ENCODE peak calls at places on chromosomes 1 and 21, in six cellular contexts. G is A549, K is HepG2, S is SK-N-SH, R is GM12878, Z is H1. F is an unnamed sample.

GRCh38 chr1:209095627-209096595 is 487.6 kb upstream of the CAMK1G start:
- DNase-seq in Z (no peak), G (peak; percentile 64), S (no peak), K (no peak), R (no peak), F (no peak)

GRCh38 chr1:7388488-7389185 is 382.5 kb upstream of the VAMP3 start:
- DNase-seq in Z (no peak), G (no peak), K (no peak), S (peak; percentile 66), R (no peak), F (no peak)

GRCh38 chr1:15100369-15101111 is 53.0 kb upstream of the TMEM51 start:
- DNase-seq in G (peak; percentile 50), K (peak; percentile 20), Z (peak; percentile 36), R (no peak), S (peak; percentile 81), F (peak; percentile 84)

GRCh38 chr1:180428782-180429695 is 73.3 kb downstream of the ACBD6 start:
- DNase-seq in Z (no peak), K (no peak), G (no peak), R (no peak), S (no peak), F (no peak)

GRCh38 chr1:53190210-53190611 is 6.4 kb upstream of the CPT2 start:
- DNase-seq in S (no peak), G (no peak), R (no peak), K (no peak), Z (no peak), F (peak; percentile 34)

GRCh38 chr1:154999651-155000474 is 2.7 kb upstream of the ZBTB7B start:
- DNase-seq in G (peak; percentile 50), Z (no peak), S (peak; percentile 64), R (no peak), K (peak; percentile 41), F (peak; percentile 77)

GRCh38 chr1:64915381-64916274 is 50.7 kb downstream of the JAK1 start:
- DNase-seq in R (no peak), S (peak; percentile 39), Z (no peak), G (peak; percentile 96), K (peak; percentile 93), F (no peak)

GRCh38 chr1:1841575-1841991 is 49.3 kb downstream of the GNB1 start:
- DNase-seq in K (no peak), S (no peak), Z (no peak), R (no peak), G (no peak), F (no peak)

GRCh38 chr1:6113745-6114144 is 66.4 kb downstream of the CHD5 start:
- DNase-seq in G (no peak), K (no peak), S (no peak), Z (no peak), R (no peak), F (peak; percentile 3)

GRCh38 chr1:225691377-225691776 is 38.5 kb upstream of the ENAH start:
- DNase-seq in K (peak; percentile 77), R (no peak), G (peak; percentile 59), Z (no peak), S (no peak), F (no peak)

GRCh38 chr1:20211511-20211931 is 25.2 kb upstream of the PLA2G2C start:
- DNase-seq in Z (no peak), K (no peak), S (no peak), R (no peak), G (peak; percentile 72), F (no peak)

GRCh38 chr21:37496972-37497371 is 130.4 kb downstream of the DYRK1A start:
- DNase-seq in G (no peak), K (no peak), R (no peak), Z (no peak), S (no peak), F (no peak)

GRCh38 chr1:212916395-212917133 is 33.8 kb upstream of the VASH2 start:
- DNase-seq in S (no peak), R (no peak), Z (no peak), K (peak; percentile 50), G (no peak), F (peak; percentile 63)

GRCh38 chr1:110218739-110219138 is 8.6 kb downstream of the KCNC4 start:
- DNase-seq in G (no peak), R (no peak), Z (no peak), S (no peak), K (no peak), F (no peak)
- TF ChIP-seq USF2 in G (no peak), R (no peak), Z (no peak), S (no peak), K (no peak), F (no peak)

GRCh38 chr1:22731924-22732522 is 21.4 kb downstream of the EPHB2 start:
- DNase-seq in S (no peak), Z (no peak), K (no peak), R (no peak), G (peak; percentile 43), F (peak; percentile 54)
- TF ChIP-seq MAX in S (no peak), Z (no peak), K (no peak), R (no peak), G (no peak), F (no peak)

DNA sequence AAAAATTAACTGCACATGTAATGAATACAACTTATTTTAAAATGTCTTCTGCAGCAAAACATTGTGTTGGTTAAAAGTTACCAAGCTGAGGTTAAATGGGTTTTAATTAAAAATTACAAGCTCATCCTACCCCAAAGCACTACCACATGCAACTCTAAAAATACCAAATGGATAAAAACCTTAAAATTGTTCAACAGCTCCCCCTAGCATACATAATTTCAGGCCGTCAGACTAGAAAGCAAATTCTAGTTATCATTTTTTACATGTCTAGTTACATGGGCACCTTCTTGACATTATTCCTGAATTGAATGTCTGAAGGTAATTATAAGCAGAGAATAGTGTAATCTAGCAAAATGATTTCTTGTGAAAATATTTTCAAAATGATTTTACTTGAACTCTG is 176.5 kb downstream of the C1orf21 start:
- DNase-seq in R (no peak), Z (no peak), S (peak; percentile 34), K (no peak), G (peak; percentile 16), F (no peak)
- TF ChIP-seq USF2 in R (no peak), Z (no peak), S (no peak), K (no peak), G (no peak), F (no peak)

GRCh38 chr1:229006121-229006870 is 264.6 kb upstream of the RAB4A start:
- DNase-seq in G (no peak), K (no peak), R (no peak), Z (no peak), S (no peak), F (no peak)
- TF ChIP-seq MAX in G (no peak), K (no peak), R (no peak), Z (no peak), S (no peak), F (no peak)

DNA sequence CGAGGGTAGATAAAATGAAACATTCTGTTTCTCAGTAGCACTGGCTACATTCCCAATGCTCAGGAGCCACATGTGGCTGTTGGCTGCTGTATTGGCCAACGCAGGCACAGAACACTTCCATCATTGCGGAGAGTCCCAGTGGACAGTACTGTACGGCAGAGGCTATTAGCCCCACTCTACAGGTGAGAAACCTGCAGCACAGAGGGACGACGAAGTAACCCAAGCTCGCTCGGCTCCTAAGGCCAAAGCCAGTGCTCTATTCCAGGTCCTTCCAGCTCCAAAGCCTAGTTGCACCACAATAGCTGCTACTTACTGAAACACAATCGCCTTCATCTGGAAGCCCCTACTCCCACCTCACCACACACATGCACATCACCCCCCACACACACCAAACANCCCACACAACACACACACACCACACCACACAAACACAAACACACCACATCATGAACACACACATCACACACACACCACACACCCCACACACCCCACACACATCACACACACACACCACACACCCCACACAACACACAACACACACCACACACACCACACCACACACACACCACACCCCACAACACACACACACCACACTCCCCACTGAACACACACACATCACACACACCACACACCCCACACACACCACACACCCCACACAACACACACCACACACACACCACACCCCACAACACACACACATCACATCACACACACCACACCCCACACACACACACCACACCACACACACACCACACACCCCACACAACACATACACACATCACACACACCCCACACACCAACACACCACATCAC is 3.2 kb downstream of the LYPD8 start:
- DNase-seq in R (no peak), Z (no peak), S (no peak), G (peak; percentile 37), K (peak; percentile 30), F (no peak)
- TF ChIP-seq USF2 in R (no peak), Z (no peak), S (no peak), G (no peak), K (no peak), F (no peak)

DNA sequence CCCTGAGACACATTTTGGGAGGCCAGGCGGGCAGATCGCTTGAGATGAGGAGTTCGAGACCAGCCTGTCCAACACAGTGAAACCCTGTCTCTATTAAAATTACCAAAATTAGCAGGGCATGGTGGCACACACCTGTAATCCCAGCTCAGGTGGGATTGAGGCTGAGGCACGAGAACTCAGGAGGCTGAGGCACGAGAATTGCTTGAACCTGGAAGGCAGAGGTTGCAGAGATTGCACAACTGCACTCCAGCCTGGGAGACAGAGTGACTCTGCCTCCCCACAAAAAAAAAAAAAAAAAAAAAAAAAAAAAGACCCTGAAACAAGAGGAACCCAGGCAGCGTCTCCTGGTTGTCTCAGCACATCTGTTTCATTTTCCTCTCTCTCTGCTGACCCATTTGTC is 24.2 kb downstream of the PGM1 start:
- DNase-seq in Z (no peak), S (no peak), R (no peak), G (no peak), K (no peak), F (no peak)
- TF ChIP-seq MAX in Z (no peak), S (no peak), R (no peak), G (no peak), K (no peak), F (no peak)

GRCh38 chr21:45972716-45973474 is 8.7 kb upstream of the COL6A1 start:
- DNase-seq in K (no peak), Z (no peak), G (no peak), R (no peak), S (peak; percentile 80), F (no peak)
- TF ChIP-seq USF2 in K (no peak), Z (no peak), G (no peak), R (no peak), S (no peak), F (no peak)

F was measured in WTC11.